ENCODE peak calls at places on chromosome 22, in four cellular contexts. One of them, this sample, is unnamed.

GRCh38 chr22:32469799-32470212 is 4.8 kb upstream of the FBXO7 start:
- DNase-seq in activated CD4-positive, alpha-beta T cell treated with anti-CD3 and anti-CD28 coated beads, Interleukin-2, amount 50 U/mL, for 24 hours: no peak
- DNase-seq in heart right ventricle: no peak
- DNase-seq in GM19239: no peak
- DNase-seq in this sample: no peak

GRCh38 chr22:22928666-22929380 is 41.2 kb downstream of the IGLL5 start:
- DNase-seq in GM19239: peak
- DNase-seq in heart right ventricle: peak
- DNase-seq in activated CD4-positive, alpha-beta T cell treated with anti-CD3 and anti-CD28 coated beads, Interleukin-2, amount 50 U/mL, for 24 hours: peak
- DNase-seq in this sample: no peak

GRCh38 chr22:41589601-41590365 is at the start of gene PMM1:
- DNase-seq in GM19239: peak
- DNase-seq in heart right ventricle: peak
- DNase-seq in activated CD4-positive, alpha-beta T cell treated with anti-CD3 and anti-CD28 coated beads, Interleukin-2, amount 50 U/mL, for 24 hours: peak
- DNase-seq in this sample: peak

GRCh38 chr22:42344391-42344861 is 74.0 kb upstream of the TCF20 start:
- DNase-seq in activated CD4-positive, alpha-beta T cell treated with anti-CD3 and anti-CD28 coated beads, Interleukin-2, amount 50 U/mL, for 24 hours: no peak
- DNase-seq in GM19239: no peak
- DNase-seq in heart right ventricle: no peak
- DNase-seq in this sample: no peak

GRCh38 chr22:34736081-34736480 is 329.9 kb upstream of the ISX start:
- DNase-seq in GM19239: no peak
- DNase-seq in heart right ventricle: no peak
- DNase-seq in activated CD4-positive, alpha-beta T cell treated with anti-CD3 and anti-CD28 coated beads, Interleukin-2, amount 50 U/mL, for 24 hours: no peak
- DNase-seq in this sample: no peak

GRCh38 chr22:20206709-20207215 is 55.9 kb upstream of the CCDC188 start:
- DNase-seq in heart right ventricle: no peak
- DNase-seq in activated CD4-positive, alpha-beta T cell treated with anti-CD3 and anti-CD28 coated beads, Interleukin-2, amount 50 U/mL, for 24 hours: no peak
- DNase-seq in GM19239: no peak
- DNase-seq in this sample: no peak

GRCh38 chr22:21952586-21953571 is at the start of gene PPM1F:
- DNase-seq in activated CD4-positive, alpha-beta T cell treated with anti-CD3 and anti-CD28 coated beads, Interleukin-2, amount 50 U/mL, for 24 hours: peak
- DNase-seq in GM19239: peak
- DNase-seq in heart right ventricle: peak
- DNase-seq in this sample: peak

GRCh38 chr22:21867528-21868266 is at the start of gene MAPK1:
- DNase-seq in heart right ventricle: peak
- DNase-seq in activated CD4-positive, alpha-beta T cell treated with anti-CD3 and anti-CD28 coated beads, Interleukin-2, amount 50 U/mL, for 24 hours: peak
- DNase-seq in GM19239: peak
- DNase-seq in this sample: peak

GRCh38 chr22:41799486-41800347 is 762 bp upstream of the CCDC134 start:
- DNase-seq in heart right ventricle: peak
- DNase-seq in activated CD4-positive, alpha-beta T cell treated with anti-CD3 and anti-CD28 coated beads, Interleukin-2, amount 50 U/mL, for 24 hours: no peak
- DNase-seq in GM19239: no peak
- DNase-seq in this sample: no peak

GRCh38 chr22:42078469-42079318 is 806 bp upstream of the SMDT1 start:
- DNase-seq in GM19239: no peak
- DNase-seq in heart right ventricle: no peak
- DNase-seq in activated CD4-positive, alpha-beta T cell treated with anti-CD3 and anti-CD28 coated beads, Interleukin-2, amount 50 U/mL, for 24 hours: no peak
- DNase-seq in this sample: no peak

GRCh38 chr22:17896552-17896951 is 122.3 kb upstream of the BID start:
- DNase-seq in heart right ventricle: no peak
- DNase-seq in activated CD4-positive, alpha-beta T cell treated with anti-CD3 and anti-CD28 coated beads, Interleukin-2, amount 50 U/mL, for 24 hours: no peak
- DNase-seq in GM19239: no peak
- DNase-seq in this sample: no peak

GRCh38 chr22:28402539-28402938 is 277.1 kb downstream of the TTC28 start:
- DNase-seq in heart right ventricle: no peak
- DNase-seq in activated CD4-positive, alpha-beta T cell treated with anti-CD3 and anti-CD28 coated beads, Interleukin-2, amount 50 U/mL, for 24 hours: no peak
- DNase-seq in GM19239: no peak
- DNase-seq in this sample: no peak

GRCh38 chr22:37260396-37260795 is 16.3 kb upstream of the RAC2 start:
- DNase-seq in heart right ventricle: no peak
- DNase-seq in GM19239: no peak
- DNase-seq in activated CD4-positive, alpha-beta T cell treated with anti-CD3 and anti-CD28 coated beads, Interleukin-2, amount 50 U/mL, for 24 hours: no peak
- DNase-seq in this sample: no peak

GRCh38 chr22:46079861-46080821 is 70.2 kb upstream of the PPARA start:
- DNase-seq in GM19239: no peak
- DNase-seq in activated CD4-positive, alpha-beta T cell treated with anti-CD3 and anti-CD28 coated beads, Interleukin-2, amount 50 U/mL, for 24 hours: no peak
- DNase-seq in heart right ventricle: peak
- DNase-seq in this sample: no peak

GRCh38 chr22:38724926-38725571 is 19.3 kb downstream of the GTPBP1 start:
- DNase-seq in activated CD4-positive, alpha-beta T cell treated with anti-CD3 and anti-CD28 coated beads, Interleukin-2, amount 50 U/mL, for 24 hours: no peak
- DNase-seq in GM19239: no peak
- DNase-seq in heart right ventricle: no peak
- DNase-seq in this sample: no peak

GRCh38 chr22:25923952-25924351 is 182.0 kb downstream of the MYO18B start:
- DNase-seq in GM19239: no peak
- DNase-seq in heart right ventricle: no peak
- DNase-seq in activated CD4-positive, alpha-beta T cell treated with anti-CD3 and anti-CD28 coated beads, Interleukin-2, amount 50 U/mL, for 24 hours: no peak
- DNase-seq in this sample: no peak

GRCh38 chr22:37331034-37331428 is 48.7 kb downstream of the CYTH4 start:
- DNase-seq in heart right ventricle: no peak
- DNase-seq in GM19239: no peak
- DNase-seq in activated CD4-positive, alpha-beta T cell treated with anti-CD3 and anti-CD28 coated beads, Interleukin-2, amount 50 U/mL, for 24 hours: no peak
- DNase-seq in this sample: no peak

GRCh38 chr22:44583854-44584253 is 85.8 kb upstream of the RTL6 start:
- DNase-seq in GM19239: no peak
- DNase-seq in heart right ventricle: no peak
- DNase-seq in activated CD4-positive, alpha-beta T cell treated with anti-CD3 and anti-CD28 coated beads, Interleukin-2, amount 50 U/mL, for 24 hours: no peak
- DNase-seq in this sample: no peak

GRCh38 chr22:41345807-41346335 is 35.9 kb upstream of the TEF start:
- DNase-seq in heart right ventricle: no peak
- DNase-seq in GM19239: no peak
- DNase-seq in activated CD4-positive, alpha-beta T cell treated with anti-CD3 and anti-CD28 coated beads, Interleukin-2, amount 50 U/mL, for 24 hours: no peak
- DNase-seq in this sample: no peak

GRCh38 chr22:22720201-22720723 is 75.8 kb downstream of the GGTLC2 start:
- DNase-seq in activated CD4-positive, alpha-beta T cell treated with anti-CD3 and anti-CD28 coated beads, Interleukin-2, amount 50 U/mL, for 24 hours: no peak
- DNase-seq in heart right ventricle: no peak
- DNase-seq in GM19239: peak
- DNase-seq in this sample: no peak

GRCh38 chr22:33654173-33654890 is 265.9 kb downstream of the LARGE1 start:
- DNase-seq in activated CD4-positive, alpha-beta T cell treated with anti-CD3 and anti-CD28 coated beads, Interleukin-2, amount 50 U/mL, for 24 hours: no peak
- DNase-seq in heart right ventricle: no peak
- DNase-seq in GM19239: no peak
- DNase-seq in this sample: no peak

GRCh38 chr22:44730034-44730433 is 22.3 kb upstream of the ARHGAP8 start:
- DNase-seq in activated CD4-positive, alpha-beta T cell treated with anti-CD3 and anti-CD28 coated beads, Interleukin-2, amount 50 U/mL, for 24 hours: no peak
- DNase-seq in GM19239: no peak
- DNase-seq in heart right ventricle: no peak
- DNase-seq in this sample: no peak

This sample was measured in NCI-H1048.